ENCODE peak calls at places on chromosome 15, in nine cellular contexts. T, A, O, U, V, W, J, B and D are unnamed samples.

GRCh38 chr15:63858881-63859280 is 25.1 kb upstream of the HERC1 start:
- DNase-seq in B (no peak), T (peak), W (peak), J (no peak), A (no peak), O (no peak), V (no peak), U (peak), D (no peak)

GRCh38 chr15:69813881-69814280 is 283.8 kb downstream of the TLE3 start:
- DNase-seq in O (no peak), T (no peak), W (peak), J (no peak), V (no peak), A (no peak), U (no peak), B (no peak), D (no peak)

GRCh38 chr15:48905216-48905615 is 27.3 kb downstream of the EID1 start:
- DNase-seq in V (no peak), W (no peak), U (no peak), B (no peak), A (no peak), T (no peak), J (no peak), O (no peak), D (no peak)

GRCh38 chr15:39499701-39500100 is 81.2 kb upstream of the THBS1 start:
- DNase-seq in J (no peak), T (no peak), B (no peak), V (no peak), O (no peak), U (no peak), W (no peak), A (no peak), D (no peak)

GRCh38 chr15:48462688-48463087 is 131.5 kb downstream of the DUT start:
- DNase-seq in B (no peak), U (no peak), J (no peak), A (no peak), T (no peak), O (no peak), V (no peak), W (no peak), D (no peak)

GRCh38 chr15:48040166-48040817 is 80.5 kb upstream of the SLC24A5 start:
- DNase-seq in A (peak), T (no peak), J (no peak), V (no peak), B (peak), W (no peak), O (no peak), U (peak), D (no peak)

GRCh38 chr15:98917417-98917816 is 90.2 kb downstream of the PGPEP1L start:
- DNase-seq in J (no peak), T (no peak), W (no peak), A (no peak), U (no peak), B (no peak), O (no peak), V (no peak), D (no peak)

GRCh38 chr15:60344987-60345386 is 52.8 kb downstream of the ANXA2 start:
- DNase-seq in O (no peak), W (no peak), V (no peak), T (no peak), A (no peak), B (no peak), J (no peak), U (peak), D (no peak)

GRCh38 chr15:92163641-92164040 is 230.0 kb upstream of the ST8SIA2 start:
- DNase-seq in V (no peak), A (no peak), J (no peak), O (no peak), T (no peak), B (no peak), W (no peak), U (no peak), D (no peak)

GRCh38 chr15:29270169-29270955 is 740 bp upstream of the NSMCE3 start:
- DNase-seq in O (no peak), U (peak), W (no peak), A (no peak), V (no peak), T (peak), J (no peak), B (no peak), D (no peak)

GRCh38 chr15:57671636-57672035 is 34.9 kb upstream of the POLR2M start:
- DNase-seq in B (no peak), O (no peak), W (no peak), A (no peak), U (no peak), T (peak), J (no peak), V (no peak), D (no peak)

GRCh38 chr15:40930430-40931299 is 1.5 kb downstream of the DLL4 start:
- DNase-seq in A (peak), B (no peak), O (peak), W (peak), U (no peak), J (peak), V (peak), T (peak), D (peak)

GRCh38 chr15:58240191-58240932 is 102.2 kb downstream of the AQP9 start:
- DNase-seq in J (no peak), U (no peak), A (no peak), V (no peak), T (no peak), B (no peak), W (no peak), O (no peak), D (no peak)

GRCh38 chr15:49918106-49918505 is 200.9 kb downstream of the ATP8B4 start:
- DNase-seq in W (no peak), U (peak), B (peak), V (no peak), J (no peak), O (no peak), T (peak), A (no peak), D (no peak)

GRCh38 chr15:66897381-66897780 is 168.0 kb upstream of the SMAD3 start:
- DNase-seq in W (no peak), A (no peak), U (no peak), J (no peak), O (peak), B (no peak), T (no peak), V (no peak), D (no peak)

GRCh38 chr15:101147181-101147580 is 104.7 kb downstream of the CHSY1 start:
- DNase-seq in A (no peak), J (no peak), U (no peak), B (no peak), W (no peak), O (peak), V (no peak), T (no peak), D (no peak)

GRCh38 chr15:67187351-67187854 is 67.1 kb downstream of the AAGAB start:
- DNase-seq in J (no peak), B (no peak), A (no peak), V (no peak), W (no peak), U (no peak), T (no peak), O (no peak), D (no peak)

GRCh38 chr15:77528290-77528967 is 104.3 kb downstream of the LINGO1 start:
- DNase-seq in U (no peak), J (no peak), T (no peak), B (no peak), V (no peak), W (no peak), O (peak), A (no peak), D (no peak)